ENCODE peak calls at places on chromosomes 13 and 19, in ten cellular contexts. J is hepatocyte, E is breast epithelium, Q is mesothelial cell of epicardium, P is fibroblast of lung, T is epithelial cell of proximal tubule, A is endodermal cell, O is uterus, V is transverse colon, F is RWPE1. Z is an unnamed sample.
A peak's percentile ranks its signal among the peaks of the same experiment; 100 is the strongest.

GRCh38 chr13:35987572-35988513 is 143.3 kb downstream of the DCLK1 start:
- DNase-seq in A (peak; percentile 51), P (no peak), F (no peak), E (no peak), Q (no peak), T (no peak), O (no peak), J (no peak), V (no peak), Z (no peak)

GRCh38 chr13:75666646-75667351 is 30.7 kb downstream of the LMO7 start:
- DNase-seq in P (peak; percentile 57), T (peak; percentile 43), A (no peak), V (no peak), J (no peak), O (no peak), E (no peak), F (peak; percentile 60), Q (no peak), Z (no peak)

GRCh38 chr13:41919031-41919740 is 41.7 kb downstream of the VWA8 start:
- DNase-seq in F (no peak), E (no peak), V (no peak), T (no peak), A (no peak), J (no peak), Q (no peak), P (no peak), O (no peak), Z (no peak)

GRCh38 chr13:72850959-72851677 is 69.2 kb downstream of the PIBF1 start:
- DNase-seq in Q (no peak), A (peak; percentile 51), E (no peak), J (no peak), V (no peak), T (peak; percentile 43), P (no peak), F (no peak), O (no peak), Z (no peak)

GRCh38 chr19:38371081-38371480 is 3.3 kb upstream of the PSMD8 start:
- DNase-seq in E (no peak), V (no peak), J (no peak), Q (no peak), O (no peak), A (no peak), T (no peak), P (no peak), F (no peak), Z (no peak)

GRCh38 chr19:53647792-53648191 is 16.0 kb downstream of the DPRX start:
- DNase-seq in T (no peak), A (no peak), O (no peak), V (no peak), J (no peak), Q (no peak), F (no peak), P (no peak), E (no peak), Z (no peak)

GRCh38 chr13:55632402-55632801 is 1508.3 kb upstream of the PRR20A start:
- DNase-seq in T (no peak), P (no peak), A (no peak), Q (no peak), O (no peak), F (no peak), E (no peak), V (no peak), J (no peak), Z (no peak)

GRCh38 chr19:41324921-41325639 is 15.1 kb downstream of the CCDC97 start:
- DNase-seq in V (peak; percentile 57), Q (peak; percentile 49), O (peak; percentile 80), E (no peak), P (peak; percentile 78), T (no peak), J (peak; percentile 80), A (peak; percentile 99), F (peak; percentile 84), Z (no peak)

GRCh38 chr13:71860547-71861131 is 6.4 kb downstream of the DACH1 start:
- DNase-seq in Q (no peak), T (no peak), O (no peak), A (no peak), P (no peak), J (no peak), E (no peak), F (no peak), V (no peak), Z (no peak)

GRCh38 chr13:95002968-95003813 is 290.8 kb upstream of the SOX21 start:
- DNase-seq in J (peak; percentile 13), F (no peak), A (peak; percentile 57), T (no peak), O (no peak), E (no peak), V (no peak), P (no peak), Q (no peak), Z (no peak)

GRCh38 chr19:54248016-54248601 is 5.5 kb upstream of the LILRA6 start:
- DNase-seq in T (no peak), A (peak; percentile 7), P (no peak), Q (no peak), O (no peak), J (no peak), F (no peak), V (peak; percentile 36), E (no peak), Z (no peak)

GRCh38 chr19:50328257-50329145 is 676 bp downstream of the KCNC3 start:
- DNase-seq in O (no peak), P (no peak), E (no peak), T (no peak), F (no peak), J (peak; percentile 46), A (peak; percentile 72), V (no peak), Q (no peak), Z (no peak)

GRCh38 chr19:10894911-10895213 is 23.5 kb downstream of the CARM1 start:
- DNase-seq in T (no peak), A (peak; percentile 52), Q (no peak), F (no peak), E (no peak), J (no peak), P (no peak), V (no peak), O (no peak), Z (no peak)

GRCh38 chr19:46766569-46767317 is 20.5 kb upstream of the STRN4 start:
- DNase-seq in F (no peak), E (no peak), Q (no peak), J (no peak), O (no peak), T (no peak), A (peak; percentile 90), V (peak; percentile 51), P (no peak), Z (no peak)

GRCh38 chr19:17580470-17581000 is 25.1 kb downstream of the COLGALT1 start:
- DNase-seq in E (no peak), V (no peak), F (no peak), Q (no peak), T (no peak), O (no peak), J (no peak), P (no peak), A (no peak), Z (no peak)
- TF ChIP-seq CTCF in E (no peak), V (no peak), F (no peak), Q (no peak), T (peak; percentile 14), O (no peak), J (no peak), P (no peak), A (peak; percentile 41), Z (no peak)

GRCh38 chr13:110925023-110925608 is 10.2 kb upstream of the ANKRD10 start:
- DNase-seq in E (no peak), O (no peak), P (no peak), Q (no peak), V (no peak), J (no peak), A (peak; percentile 74), T (no peak), F (no peak), Z (no peak)
- TF ChIP-seq CTCF in E (no peak), O (peak; percentile 32), P (peak; percentile 26), Q (no peak), V (no peak), J (peak; percentile 51), A (peak; percentile 74), T (no peak), F (no peak), Z (no peak)

DNA sequence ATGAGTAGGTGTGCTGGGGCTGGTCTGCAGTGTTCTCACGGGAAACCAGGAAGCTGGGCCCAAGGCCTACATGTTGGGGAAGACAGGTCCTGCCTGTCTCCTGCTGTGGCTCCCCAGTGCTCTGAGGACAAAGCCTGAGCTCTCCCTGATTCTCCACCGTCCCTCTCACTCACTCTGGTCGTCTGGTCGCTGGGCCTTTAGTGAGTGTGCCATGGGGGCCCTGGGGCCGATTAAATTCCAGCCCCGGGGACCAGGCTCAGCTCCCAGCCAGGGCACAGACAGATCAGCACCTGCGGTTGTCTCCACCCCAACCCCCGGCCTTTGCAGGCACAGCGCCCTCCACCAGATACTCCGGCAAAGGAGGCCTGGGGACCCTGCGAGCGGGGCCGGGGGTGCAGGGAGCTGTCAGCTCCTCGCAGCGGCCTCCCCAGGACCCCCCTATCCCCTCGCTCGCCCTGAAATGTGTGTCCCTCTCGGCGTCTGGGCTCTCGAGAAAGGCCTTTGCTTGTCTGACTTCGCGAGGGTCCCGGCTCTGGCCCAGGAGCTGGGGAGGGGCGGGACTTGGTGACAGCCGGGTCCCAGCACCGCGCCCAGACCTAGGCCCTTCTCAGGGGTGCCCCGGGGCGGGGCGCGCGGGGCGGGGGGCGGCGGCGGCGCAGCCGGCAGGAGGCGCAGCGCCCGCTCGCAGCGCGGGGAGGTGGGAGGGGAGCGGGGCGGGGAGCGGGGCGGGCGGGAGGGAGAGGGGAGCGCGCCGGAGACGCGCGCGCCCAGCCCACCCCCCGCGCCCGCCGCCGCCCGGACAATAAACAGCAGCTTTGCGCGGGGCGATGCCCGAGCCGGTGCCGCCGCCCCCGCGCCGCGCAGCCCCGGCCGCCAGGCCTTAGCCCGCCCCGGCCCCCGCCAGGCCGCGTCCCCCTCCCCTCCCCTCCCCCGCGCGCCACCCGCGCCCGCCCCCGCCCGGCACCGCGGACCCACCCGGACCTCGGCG is at the start of gene PALM:
- DNase-seq in F (no peak), O (peak; percentile 47), T (no peak), E (no peak), V (no peak), Q (peak; percentile 60), J (peak; percentile 80), P (no peak), A (peak; percentile 87), Z (no peak)
- TF ChIP-seq CTCF in F (peak; percentile 26), O (peak; percentile 62), T (no peak), E (no peak), V (peak; percentile 14), Q (no peak), J (peak; percentile 31), P (peak; percentile 4), A (peak; percentile 50), Z (no peak)

DNA sequence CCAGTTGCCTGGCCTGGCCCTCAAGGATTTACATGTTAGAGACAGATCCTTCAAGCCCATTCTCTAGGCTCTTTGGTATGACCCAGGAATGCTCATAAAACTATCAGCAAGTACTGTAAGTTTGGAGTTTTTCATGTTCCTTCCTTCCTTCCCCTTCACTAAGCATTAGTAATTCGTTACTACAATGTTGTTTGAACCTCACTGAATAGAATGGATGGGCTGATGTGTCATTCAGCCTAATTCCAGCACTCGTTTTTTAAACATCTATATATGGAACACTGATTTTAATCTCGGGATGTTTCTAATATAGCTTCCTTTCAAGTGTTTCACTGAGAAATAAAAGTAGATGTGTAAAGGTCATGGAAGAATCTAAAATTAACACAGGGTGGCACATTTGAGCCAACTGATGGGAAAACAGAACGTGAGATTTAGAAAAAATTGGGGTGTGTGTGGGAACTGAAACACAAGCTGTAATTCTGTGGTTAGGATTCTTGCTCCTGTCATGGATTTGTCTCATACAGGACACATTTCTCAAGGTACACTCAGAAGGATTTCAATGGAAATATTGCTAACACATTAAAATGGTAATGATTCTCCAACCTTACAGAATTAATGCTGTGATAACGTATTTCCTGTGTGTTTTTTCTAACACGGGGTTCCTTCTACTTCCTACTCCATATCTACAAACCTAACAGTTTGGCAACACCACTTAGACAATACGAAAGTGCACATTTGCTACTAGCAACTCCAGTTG is 93.4 kb downstream of the FLT1 start:
- DNase-seq in A (no peak), J (no peak), V (no peak), P (peak; percentile 62), O (no peak), E (no peak), T (no peak), F (no peak), Q (no peak), Z (no peak)
- TF ChIP-seq CTCF in A (no peak), J (no peak), V (no peak), P (no peak), O (no peak), E (no peak), T (no peak), F (no peak), Q (no peak), Z (no peak)

Z was measured in omental fat pad.